ENCODE peak calls at places on chromosomes 7 and 10, in eight cellular contexts. One of them, this sample, is unnamed.

GRCh38 chr10:51700228-51700835 is 937 bp upstream of the CSTF2T start:
- DNase-seq in RWPE1: peak; percentile 5
- DNase-seq in stimulated activated CD8-positive, alpha-beta memory T cell treated with anti-CD3 and anti-CD28 coated beads, Interleukin-7, amount 100 ng/mL, for 24 hours: no peak
- DNase-seq in CD8-positive, alpha-beta memory T cell: no peak
- DNase-seq in GM12892: no peak
- DNase-seq in GM20000: no peak
- DNase-seq in left colon: no peak
- DNase-seq in EH: no peak
- DNase-seq in this sample: no peak

GRCh38 chr7:13414661-13415105 is 574.8 kb downstream of the ETV1 start:
- DNase-seq in RWPE1: peak; percentile 1
- DNase-seq in stimulated activated CD8-positive, alpha-beta memory T cell treated with anti-CD3 and anti-CD28 coated beads, Interleukin-7, amount 100 ng/mL, for 24 hours: no peak
- DNase-seq in CD8-positive, alpha-beta memory T cell: no peak
- DNase-seq in GM12892: no peak
- DNase-seq in GM20000: no peak
- DNase-seq in left colon: no peak
- DNase-seq in EH: no peak
- DNase-seq in this sample: peak; percentile 2

GRCh38 chr7:29291723-29292591 is 97.4 kb downstream of the CHN2 start:
- DNase-seq in RWPE1: no peak
- DNase-seq in stimulated activated CD8-positive, alpha-beta memory T cell treated with anti-CD3 and anti-CD28 coated beads, Interleukin-7, amount 100 ng/mL, for 24 hours: no peak
- DNase-seq in CD8-positive, alpha-beta memory T cell: no peak
- DNase-seq in GM12892: no peak
- DNase-seq in GM20000: no peak
- DNase-seq in left colon: no peak
- DNase-seq in EH: no peak
- DNase-seq in this sample: no peak

GRCh38 chr10:91090761-91091529 is 129.5 kb upstream of the PCGF5 start:
- DNase-seq in RWPE1: no peak
- DNase-seq in stimulated activated CD8-positive, alpha-beta memory T cell treated with anti-CD3 and anti-CD28 coated beads, Interleukin-7, amount 100 ng/mL, for 24 hours: no peak
- DNase-seq in CD8-positive, alpha-beta memory T cell: no peak
- DNase-seq in GM12892: no peak
- DNase-seq in GM20000: peak; percentile 24
- DNase-seq in left colon: no peak
- DNase-seq in EH: peak; percentile 35
- DNase-seq in this sample: peak; percentile 15

GRCh38 chr7:143331179-143331825 is 15.4 kb downstream of the CLCN1 start:
- DNase-seq in RWPE1: peak; percentile 85
- DNase-seq in stimulated activated CD8-positive, alpha-beta memory T cell treated with anti-CD3 and anti-CD28 coated beads, Interleukin-7, amount 100 ng/mL, for 24 hours: no peak
- DNase-seq in CD8-positive, alpha-beta memory T cell: no peak
- DNase-seq in GM12892: no peak
- DNase-seq in GM20000: no peak
- DNase-seq in left colon: no peak
- DNase-seq in EH: peak; percentile 88
- DNase-seq in this sample: peak; percentile 78

GRCh38 chr7:21371371-21371770 is 56.5 kb upstream of the SP4 start:
- DNase-seq in RWPE1: no peak
- DNase-seq in stimulated activated CD8-positive, alpha-beta memory T cell treated with anti-CD3 and anti-CD28 coated beads, Interleukin-7, amount 100 ng/mL, for 24 hours: no peak
- DNase-seq in CD8-positive, alpha-beta memory T cell: no peak
- DNase-seq in GM12892: no peak
- DNase-seq in GM20000: no peak
- DNase-seq in left colon: no peak
- DNase-seq in EH: no peak
- DNase-seq in this sample: no peak

GRCh38 chr10:3248526-3249255 is 76.1 kb upstream of the PITRM1 start:
- DNase-seq in RWPE1: peak; percentile 78
- DNase-seq in stimulated activated CD8-positive, alpha-beta memory T cell treated with anti-CD3 and anti-CD28 coated beads, Interleukin-7, amount 100 ng/mL, for 24 hours: no peak
- DNase-seq in CD8-positive, alpha-beta memory T cell: no peak
- DNase-seq in GM12892: no peak
- DNase-seq in GM20000: no peak
- DNase-seq in left colon: no peak
- DNase-seq in EH: peak; percentile 98
- DNase-seq in this sample: peak; percentile 96

GRCh38 chr10:99369551-99369950 is 40.4 kb downstream of the CNNM1 start:
- DNase-seq in RWPE1: no peak
- DNase-seq in stimulated activated CD8-positive, alpha-beta memory T cell treated with anti-CD3 and anti-CD28 coated beads, Interleukin-7, amount 100 ng/mL, for 24 hours: no peak
- DNase-seq in CD8-positive, alpha-beta memory T cell: no peak
- DNase-seq in GM12892: no peak
- DNase-seq in GM20000: no peak
- DNase-seq in left colon: no peak
- DNase-seq in EH: peak; percentile 90
- DNase-seq in this sample: peak; percentile 77

GRCh38 chr7:116706668-116707126 is 34.7 kb downstream of the MET start:
- DNase-seq in RWPE1: peak; percentile 60
- DNase-seq in stimulated activated CD8-positive, alpha-beta memory T cell treated with anti-CD3 and anti-CD28 coated beads, Interleukin-7, amount 100 ng/mL, for 24 hours: no peak
- DNase-seq in CD8-positive, alpha-beta memory T cell: no peak
- DNase-seq in GM12892: no peak
- DNase-seq in GM20000: no peak
- DNase-seq in left colon: no peak
- DNase-seq in EH: peak; percentile 83
- DNase-seq in this sample: peak; percentile 88

GRCh38 chr7:137245890-137246289 is 97.6 kb downstream of the PTN start:
- DNase-seq in RWPE1: no peak
- DNase-seq in stimulated activated CD8-positive, alpha-beta memory T cell treated with anti-CD3 and anti-CD28 coated beads, Interleukin-7, amount 100 ng/mL, for 24 hours: no peak
- DNase-seq in CD8-positive, alpha-beta memory T cell: no peak
- DNase-seq in GM12892: no peak
- DNase-seq in GM20000: no peak
- DNase-seq in left colon: no peak
- DNase-seq in EH: peak; percentile 45
- DNase-seq in this sample: no peak

GRCh38 chr10:8396675-8397074 is 342.2 kb downstream of the GATA3 start:
- DNase-seq in RWPE1: no peak
- DNase-seq in stimulated activated CD8-positive, alpha-beta memory T cell treated with anti-CD3 and anti-CD28 coated beads, Interleukin-7, amount 100 ng/mL, for 24 hours: no peak
- DNase-seq in CD8-positive, alpha-beta memory T cell: no peak
- DNase-seq in GM12892: no peak
- DNase-seq in GM20000: no peak
- DNase-seq in left colon: no peak
- DNase-seq in EH: peak; percentile 77
- DNase-seq in this sample: peak; percentile 72

GRCh38 chr10:119478111-119479047 is 64.1 kb downstream of the RGS10 start:
- DNase-seq in RWPE1: no peak
- DNase-seq in stimulated activated CD8-positive, alpha-beta memory T cell treated with anti-CD3 and anti-CD28 coated beads, Interleukin-7, amount 100 ng/mL, for 24 hours: no peak
- DNase-seq in CD8-positive, alpha-beta memory T cell: peak; percentile 23
- DNase-seq in GM12892: no peak
- DNase-seq in GM20000: peak; percentile 51
- DNase-seq in left colon: no peak
- DNase-seq in EH: no peak
- DNase-seq in this sample: no peak

GRCh38 chr7:66143876-66144332 is 29.3 kb downstream of the CRCP start:
- DNase-seq in RWPE1: no peak
- DNase-seq in stimulated activated CD8-positive, alpha-beta memory T cell treated with anti-CD3 and anti-CD28 coated beads, Interleukin-7, amount 100 ng/mL, for 24 hours: no peak
- DNase-seq in CD8-positive, alpha-beta memory T cell: no peak
- DNase-seq in GM12892: no peak
- DNase-seq in GM20000: no peak
- DNase-seq in left colon: no peak
- DNase-seq in EH: no peak
- DNase-seq in this sample: no peak

GRCh38 chr7:70271617-70272081 is 673.4 kb downstream of the AUTS2 start:
- DNase-seq in RWPE1: peak; percentile 30
- DNase-seq in stimulated activated CD8-positive, alpha-beta memory T cell treated with anti-CD3 and anti-CD28 coated beads, Interleukin-7, amount 100 ng/mL, for 24 hours: no peak
- DNase-seq in CD8-positive, alpha-beta memory T cell: no peak
- DNase-seq in GM12892: no peak
- DNase-seq in GM20000: no peak
- DNase-seq in left colon: no peak
- DNase-seq in EH: no peak
- DNase-seq in this sample: no peak

GRCh38 chr7:108461855-108462254 is 5.6 kb upstream of the NRCAM start:
- DNase-seq in RWPE1: no peak
- DNase-seq in stimulated activated CD8-positive, alpha-beta memory T cell treated with anti-CD3 and anti-CD28 coated beads, Interleukin-7, amount 100 ng/mL, for 24 hours: no peak
- DNase-seq in CD8-positive, alpha-beta memory T cell: no peak
- DNase-seq in GM12892: no peak
- DNase-seq in GM20000: no peak
- DNase-seq in left colon: no peak
- DNase-seq in EH: no peak
- DNase-seq in this sample: no peak

GRCh38 chr10:86644412-86645110 is 9.8 kb upstream of the OPN4 start:
- DNase-seq in RWPE1: no peak
- DNase-seq in stimulated activated CD8-positive, alpha-beta memory T cell treated with anti-CD3 and anti-CD28 coated beads, Interleukin-7, amount 100 ng/mL, for 24 hours: no peak
- DNase-seq in CD8-positive, alpha-beta memory T cell: no peak
- DNase-seq in GM12892: no peak
- DNase-seq in GM20000: peak; percentile 42
- DNase-seq in left colon: no peak
- DNase-seq in EH: peak; percentile 73
- DNase-seq in this sample: no peak

GRCh38 chr7:151320263-151320845 is 21.3 kb upstream of the NUB1 start:
- DNase-seq in RWPE1: no peak
- DNase-seq in stimulated activated CD8-positive, alpha-beta memory T cell treated with anti-CD3 and anti-CD28 coated beads, Interleukin-7, amount 100 ng/mL, for 24 hours: no peak
- DNase-seq in CD8-positive, alpha-beta memory T cell: no peak
- DNase-seq in GM12892: no peak
- DNase-seq in GM20000: no peak
- DNase-seq in left colon: no peak
- DNase-seq in EH: no peak
- DNase-seq in this sample: no peak